ENCODE peak calls at places on chromosomes 3 and 15, in seven cellular contexts. K is fibroblast of the aortic adventitia, Q is heart right ventricle, B is Panc1, X is foreskin fibroblast, D is fibroblast of mammary gland, Y is stomach. F is an unnamed sample.
A peak's percentile ranks its signal among the peaks of the same experiment; 100 is the strongest.

GRCh38 chr3:60708191-60708975 is 542.9 kb downstream of the FHIT start:
- DNase-seq in K (peak; percentile 68), Q (no peak), B (no peak), X (no peak), D (peak; percentile 82), Y (no peak), F (peak; percentile 24)

GRCh38 chr3:173826901-173827609 is 429.5 kb downstream of the NLGN1 start:
- DNase-seq in K (peak; percentile 39), Q (no peak), B (no peak), X (peak; percentile 18), D (peak; percentile 46), Y (no peak), F (peak; percentile 14)

GRCh38 chr3:169387751-169388696 is 275.5 kb downstream of the MECOM start:
- DNase-seq in K (peak; percentile 80), Q (peak; percentile 63), B (no peak), X (no peak), D (peak; percentile 17), Y (peak; percentile 35), F (peak; percentile 77)

GRCh38 chr3:143951351-143951971 is 20.2 kb upstream of the DIPK2A start:
- DNase-seq in K (peak; percentile 67), Q (no peak), B (no peak), X (no peak), D (peak; percentile 61), Y (no peak), F (peak; percentile 69)

GRCh38 chr3:138057384-138057783 is 47.4 kb downstream of the CLDN18 start:
- DNase-seq in K (no peak), Q (no peak), B (no peak), X (no peak), D (no peak), Y (no peak), F (no peak)

GRCh38 chr15:46088486-46089437 is 453.9 kb downstream of the SQOR start:
- DNase-seq in K (no peak), Q (no peak), B (no peak), X (peak; percentile 58), D (no peak), Y (no peak), F (peak; percentile 89)

GRCh38 chr15:27492021-27492621 is 521.1 kb downstream of the GABRG3 start:
- DNase-seq in K (peak; percentile 4), Q (peak; percentile 6), B (no peak), X (peak; percentile 1), D (no peak), Y (no peak), F (no peak)

GRCh38 chr3:113631143-113631542 is 65.3 kb downstream of the USF3 start:
- DNase-seq in K (no peak), Q (no peak), B (no peak), X (no peak), D (no peak), Y (no peak), F (no peak)

GRCh38 chr15:73078291-73078690 is 26.0 kb downstream of the NEO1 start:
- DNase-seq in K (no peak), Q (no peak), B (no peak), X (no peak), D (no peak), Y (no peak), F (no peak)

GRCh38 chr3:173789530-173789929 is 392.0 kb downstream of the NLGN1 start:
- DNase-seq in K (peak; percentile 21), Q (no peak), B (no peak), X (peak; percentile 30), D (peak; percentile 29), Y (no peak), F (peak; percentile 31)

GRCh38 chr3:33377489-33377888 is 62.7 kb downstream of the UBP1 start:
- DNase-seq in K (no peak), Q (no peak), B (no peak), X (no peak), D (no peak), Y (no peak), F (no peak)

GRCh38 chr3:103055021-103055420 is 620.2 kb downstream of the ZPLD1 start:
- DNase-seq in K (no peak), Q (no peak), B (no peak), X (no peak), D (no peak), Y (no peak), F (no peak)

GRCh38 chr3:133882986-133883586 is 12.6 kb downstream of the RAB6B start:
- DNase-seq in K (no peak), Q (no peak), B (no peak), X (no peak), D (no peak), Y (peak; percentile 21), F (no peak)

GRCh38 chr3:155342344-155342743 is 48.9 kb upstream of the STRIT1 start:
- DNase-seq in K (no peak), Q (no peak), B (no peak), X (no peak), D (no peak), Y (no peak), F (no peak)

GRCh38 chr3:152241142-152242067 is 27.3 kb upstream of the MBNL1 start:
- DNase-seq in K (peak; percentile 45), Q (no peak), B (no peak), X (peak; percentile 33), D (no peak), Y (no peak), F (peak; percentile 58)

GRCh38 chr3:157128771-157129671 is 30.9 kb downstream of the CCNL1 start:
- DNase-seq in K (peak; percentile 57), Q (no peak), B (no peak), X (no peak), D (peak; percentile 39), Y (peak; percentile 75), F (peak; percentile 78)

GRCh38 chr3:194092770-194093336 is 43.1 kb upstream of the HES1 start:
- DNase-seq in K (no peak), Q (no peak), B (no peak), X (no peak), D (no peak), Y (no peak), F (no peak)

GRCh38 chr3:184379375-184380209 is at the start of gene CHRD:
- DNase-seq in K (no peak), Q (no peak), B (no peak), X (no peak), D (no peak), Y (no peak), F (no peak)

GRCh38 chr3:79516795-79517194 is 251.0 kb downstream of the ROBO1 start:
- DNase-seq in K (no peak), Q (no peak), B (no peak), X (no peak), D (no peak), Y (no peak), F (no peak)

GRCh38 chr3:55897573-55898224 is 410.6 kb upstream of the WNT5A start:
- DNase-seq in K (no peak), Q (no peak), B (no peak), X (no peak), D (peak; percentile 2), Y (no peak), F (no peak)

GRCh38 chr3:11089931-11090330 is 64.4 kb upstream of the HRH1 start:
- DNase-seq in K (no peak), Q (no peak), B (no peak), X (no peak), D (peak; percentile 8), Y (no peak), F (no peak)

GRCh38 chr3:16724487-16724886 is 119.3 kb upstream of the DAZL start:
- DNase-seq in K (peak; percentile 45), Q (no peak), B (no peak), X (no peak), D (no peak), Y (no peak), F (peak; percentile 30)

GRCh38 chr3:124832782-124833709 is 54.1 kb downstream of the ITGB5 start:
- DNase-seq in K (peak; percentile 92), Q (no peak), B (no peak), X (peak; percentile 71), D (peak; percentile 89), Y (no peak), F (peak; percentile 82)

GRCh38 chr3:35383719-35384555 is 255.4 kb upstream of the ARPP21 start:
- DNase-seq in K (no peak), Q (no peak), B (no peak), X (no peak), D (no peak), Y (no peak), F (peak; percentile 72)

GRCh38 chr3:72629191-72629611 is 219.0 kb downstream of the SHQ1 start:
- DNase-seq in K (peak; percentile 3), Q (no peak), B (no peak), X (no peak), D (no peak), Y (no peak), F (peak; percentile 1)

GRCh38 chr3:31014317-31015040 is 120.0 kb upstream of the GADL1 start:
- DNase-seq in K (peak; percentile 39), Q (no peak), B (no peak), X (peak; percentile 54), D (peak; percentile 73), Y (no peak), F (peak; percentile 56)

GRCh38 chr3:55089211-55089610 is 161.4 kb upstream of the LRTM1 start:
- DNase-seq in K (peak; percentile 51), Q (no peak), B (no peak), X (no peak), D (peak; percentile 32), Y (no peak), F (peak; percentile 40)

GRCh38 chr3:61565569-61565968 is 4.2 kb downstream of the PTPRG start:
- DNase-seq in K (no peak), Q (no peak), B (no peak), X (no peak), D (peak; percentile 82), Y (no peak), F (no peak)

GRCh38 chr15:23035964-23036566 is 3.3 kb downstream of the TUBGCP5 start:
- DNase-seq in K (peak; percentile 55), Q (peak; percentile 32), B (peak; percentile 43), X (peak; percentile 38), D (peak; percentile 69), Y (peak; percentile 36), F (peak; percentile 65)

GRCh38 chr15:59303641-59304433 is 68.8 kb downstream of the MYO1E start:
- DNase-seq in K (no peak), Q (no peak), B (no peak), X (no peak), D (peak; percentile 80), Y (peak; percentile 40), F (peak; percentile 27)
- H3K4me3 ChIP-seq in K (no peak overlapping the region), Q (no peak overlapping the region), B (no peak overlapping the region), X (no peak overlapping the region), D (no peak overlapping the region), Y (no peak overlapping the region), F (no peak overlapping the region)

DNA sequence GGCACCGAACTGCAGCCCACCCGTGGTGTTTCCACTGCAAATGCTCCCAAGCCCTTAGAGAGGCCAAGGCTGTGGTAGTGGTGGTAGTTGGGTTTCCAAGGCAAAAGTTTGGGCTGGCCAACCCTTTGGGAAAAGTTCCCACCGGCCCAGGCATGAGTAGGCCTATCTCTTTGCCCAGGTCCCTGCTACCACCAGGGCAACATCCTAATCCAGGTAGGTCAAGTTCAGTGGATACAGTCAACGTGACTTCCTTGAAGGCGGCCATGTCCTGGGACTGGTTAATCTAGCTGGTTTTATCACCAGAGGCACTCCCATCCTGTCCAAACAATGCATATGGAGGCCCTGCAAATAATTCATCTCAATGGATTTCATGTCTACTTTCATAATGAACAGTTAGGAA is 1.6 kb upstream of the ONECUT1 start:
- DNase-seq in K (no peak), Q (no peak), B (no peak), X (no peak), D (no peak), Y (no peak), F (no peak)
- H3K4me3 ChIP-seq in K (no peak overlapping the region), Q (no peak overlapping the region), B (no peak overlapping the region), X (no peak overlapping the region), D (no peak overlapping the region), Y (no peak overlapping the region), F (no peak overlapping the region)

GRCh38 chr3:191952186-191952585 is 491.2 kb downstream of the PYDC2 start:
- DNase-seq in K (no peak), Q (no peak), B (no peak), X (no peak), D (no peak), Y (no peak), F (no peak)
- H3K4me3 ChIP-seq in K (no peak overlapping the region), Q (no peak overlapping the region), B (no peak overlapping the region), X (no peak overlapping the region), D (no peak overlapping the region), Y (no peak overlapping the region), F (no peak overlapping the region)

GRCh38 chr15:77064539-77065308 is 6.2 kb downstream of the TSPAN3 start:
- DNase-seq in K (no peak), Q (no peak), B (peak; percentile 89), X (no peak), D (peak; percentile 73), Y (no peak), F (peak; percentile 46)
- H3K4me3 ChIP-seq in K (no peak overlapping the region), Q (no peak overlapping the region), B (no peak overlapping the region), X (no peak overlapping the region), D (no peak overlapping the region), Y (no peak overlapping the region), F (no peak overlapping the region)